ENCODE peak calls at places on chromosome 4, in four cellular contexts. W is body of pancreas, Q is dorsolateral prefrontal cortex, V is MM.1S. U is an unnamed sample.

GRCh38 chr4:24067781-24068193 is 177.9 kb upstream of the PPARGC1A start:
- DNase-seq in W (peak), Q (no peak), V (no peak), U (no peak)

GRCh38 chr4:135065366-135065765 is 863.8 kb upstream of the PABPC4L start:
- DNase-seq in W (no peak), Q (no peak), V (no peak), U (no peak)

GRCh38 chr4:4481394-4482000 is 60.4 kb downstream of the STX18 start:
- DNase-seq in W (no peak), Q (no peak), V (no peak), U (no peak)

GRCh38 chr4:139668658-139669201 is 3.1 kb downstream of the MGST2 start:
- DNase-seq in W (no peak), Q (no peak), V (no peak), U (no peak)

GRCh38 chr4:150862829-150863228 is 152.3 kb downstream of the LRBA start:
- DNase-seq in W (no peak), Q (no peak), V (peak), U (no peak)

GRCh38 chr4:88802138-88802537 is 104.5 kb upstream of the NAP1L5 start:
- DNase-seq in W (no peak), Q (no peak), V (no peak), U (no peak)

GRCh38 chr4:61851126-61851525 is 651.0 kb downstream of the ADGRL3 start:
- DNase-seq in W (no peak), Q (no peak), V (no peak), U (no peak)

GRCh38 chr4:149465941-149466340 is 349.7 kb downstream of the IQCM start:
- DNase-seq in W (no peak), Q (no peak), V (no peak), U (no peak)

GRCh38 chr4:84971319-84971932 is 4.9 kb upstream of the WDFY3 start:
- DNase-seq in W (no peak), Q (no peak), V (peak), U (no peak)

GRCh38 chr4:68865178-68865638 is 49.4 kb downstream of the UGT2B10 start:
- DNase-seq in W (peak), Q (no peak), V (no peak), U (no peak)

GRCh38 chr4:79198886-79199591 is 126.8 kb downstream of the NAA11 start:
- DNase-seq in W (no peak), Q (no peak), V (no peak), U (no peak)

GRCh38 chr4:183906736-183907651 is 1.9 kb downstream of the STOX2 start:
- DNase-seq in W (peak), Q (peak), V (no peak), U (no peak)

GRCh38 chr4:19346636-19347035 is 905.1 kb upstream of the SLIT2 start:
- DNase-seq in W (no peak), Q (no peak), V (no peak), U (no peak)

GRCh38 chr4:99723555-99724450 is 66.2 kb upstream of the C4orf54 start:
- DNase-seq in W (peak), Q (no peak), V (no peak), U (no peak)

GRCh38 chr4:52102587-52102986 is 51.5 kb downstream of the SPATA18 start:
- DNase-seq in W (no peak), Q (no peak), V (no peak), U (no peak)

GRCh38 chr4:139763205-139763604 is 97.6 kb downstream of the MGST2 start:
- DNase-seq in W (no peak), Q (no peak), V (no peak), U (no peak)

GRCh38 chr4:41102360-41103092 is 111.8 kb downstream of the APBB2 start:
- DNase-seq in W (no peak), Q (no peak), V (no peak), U (no peak)

GRCh38 chr4:83625807-83626206 is 89.9 kb downstream of the GPAT3 start:
- DNase-seq in W (no peak), Q (no peak), V (no peak), U (no peak)

GRCh38 chr4:21699437-21699836 is 249.1 kb downstream of the KCNIP4 start:
- DNase-seq in W (no peak), Q (no peak), V (no peak), U (no peak)

GRCh38 chr4:77834403-77834802 is 15.2 kb upstream of the CNOT6L start:
- DNase-seq in W (no peak), Q (no peak), V (no peak), U (no peak)

GRCh38 chr4:76799139-76799538 is 98.8 kb downstream of the SOWAHB start:
- DNase-seq in W (no peak), Q (no peak), V (no peak), U (no peak)

GRCh38 chr4:119132306-119132705 is 3.3 kb upstream of the MYOZ2 start:
- DNase-seq in W (no peak), Q (no peak), V (no peak), U (no peak)

GRCh38 chr4:37757121-37757520 is 69.4 kb upstream of the PGM2 start:
- DNase-seq in W (no peak), Q (no peak), V (no peak), U (no peak)

GRCh38 chr4:53905281-53905934 is 159.0 kb downstream of the CHIC2 start:
- DNase-seq in W (no peak), Q (no peak), V (no peak), U (no peak)
- H3K4me3 ChIP-seq in W (no peak), Q (no peak), V (no peak), U (no peak)

GRCh38 chr4:55543858-55544257 is 2.9 kb downstream of the CLOCK start:
- DNase-seq in W (no peak), Q (no peak), V (no peak), U (no peak)
- TF ChIP-seq CTCF in W (no peak), Q (no peak), V (no peak), U (no peak)

GRCh38 chr4:162645381-162645780 is 481.6 kb upstream of the FSTL5 start:
- DNase-seq in W (no peak), Q (no peak), V (no peak), U (no peak)
- H3K4me3 ChIP-seq in W (no peak), Q (no peak), V (no peak), U (no peak)

GRCh38 chr4:182309877-182310276 is 66.7 kb downstream of the TENM3 start:
- DNase-seq in W (no peak), Q (no peak), V (no peak), U (no peak)

GRCh38 chr4:182307746-182308145 is 64.5 kb downstream of the TENM3 start:
- DNase-seq in W (peak), Q (no peak), V (no peak), U (no peak)

GRCh38 chr4:182310316-182310715 is 67.1 kb downstream of the TENM3 start:
- DNase-seq in W (no peak), Q (no peak), V (no peak), U (no peak)

GRCh38 chr4:182303847-182304246 is 60.6 kb downstream of the TENM3 start:
- DNase-seq in W (no peak), Q (no peak), V (no peak), U (no peak)

DNA sequence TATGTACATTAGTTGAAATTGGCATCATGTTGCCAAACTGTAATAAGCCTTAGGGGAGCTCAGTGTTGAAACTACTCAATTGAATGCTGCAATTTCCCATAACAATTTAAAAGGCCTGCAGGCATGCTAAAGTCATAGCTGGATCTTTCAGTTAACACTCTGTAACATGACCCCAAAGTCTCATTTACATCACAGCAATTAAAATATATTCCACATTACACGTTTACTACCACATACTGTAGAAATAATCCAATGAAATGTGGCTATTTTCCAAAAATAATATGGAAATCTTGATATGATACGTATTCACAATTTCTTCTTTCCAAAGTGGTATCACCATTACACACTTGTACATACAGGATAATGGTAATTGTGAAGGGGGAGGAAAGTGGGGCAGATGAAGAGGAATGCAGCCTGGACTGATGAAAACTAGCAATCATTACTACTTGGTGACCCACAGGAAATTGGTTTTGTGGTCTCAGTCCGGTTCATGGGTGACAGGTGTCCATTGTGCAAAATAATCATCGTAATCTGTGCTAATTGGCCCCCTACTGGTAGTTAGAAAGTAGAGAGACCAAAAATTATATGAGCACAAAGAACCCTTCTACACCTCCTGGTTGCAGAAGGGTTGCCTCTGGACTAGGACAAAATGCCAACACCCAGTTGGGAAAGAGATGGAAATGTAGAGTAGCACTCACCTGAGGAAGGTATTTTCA is 63.7 kb downstream of the TENM3 start:
- DNase-seq in W (no peak), Q (no peak), V (no peak), U (no peak)
- TF ChIP-seq CTCF in W (no peak), Q (no peak), V (peak), U (peak)

GRCh38 chr4:1797861-1798529 is 4.9 kb downstream of the FGFR3 start:
- DNase-seq in W (no peak), Q (peak), V (no peak), U (no peak)

GRCh38 chr4:1795304-1796195 is 2.5 kb downstream of the FGFR3 start:
- DNase-seq in W (peak), Q (no peak), V (no peak), U (no peak)

GRCh38 chr4:1794809-1795303 is 1.8 kb downstream of the FGFR3 start:
- DNase-seq in W (no peak), Q (no peak), V (no peak), U (no peak)

GRCh38 chr4:1797298-1797860 is 4.3 kb downstream of the FGFR3 start:
- DNase-seq in W (no peak), Q (no peak), V (no peak), U (no peak)

DNA sequence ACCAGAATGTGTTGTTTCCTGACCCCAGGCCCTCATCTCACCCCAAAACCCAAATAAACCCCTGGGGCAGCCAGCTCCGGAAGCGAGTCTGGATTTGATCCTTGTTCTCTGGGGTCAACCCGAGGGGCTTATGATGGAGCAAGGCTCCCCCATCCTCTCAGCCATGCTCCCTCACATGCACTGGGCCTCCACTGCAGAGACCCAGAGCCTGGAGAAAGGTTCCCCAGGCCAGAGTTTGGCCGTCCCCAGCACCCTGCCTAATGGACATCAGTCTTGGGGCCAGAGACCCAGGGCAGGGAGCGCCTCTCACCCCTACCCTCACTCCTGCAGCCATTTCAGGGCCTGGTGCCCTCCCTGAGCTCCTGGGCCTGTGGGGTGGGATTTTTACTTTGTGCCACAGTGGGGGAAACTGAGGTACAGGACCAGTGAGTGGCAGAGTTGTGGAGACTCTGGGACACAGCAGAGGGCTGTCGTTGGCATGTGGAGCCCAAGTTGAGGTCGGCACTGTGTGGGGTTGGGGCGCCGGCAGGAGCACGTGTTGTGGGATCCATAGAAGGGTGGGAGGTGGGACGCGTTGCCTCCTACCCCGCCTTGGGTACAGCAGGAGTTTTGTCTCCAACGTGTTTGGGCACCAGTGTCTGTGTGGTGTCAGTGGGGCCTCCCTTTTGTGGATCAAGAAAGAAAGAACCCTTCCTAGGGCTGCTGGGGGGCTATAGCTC is 3.6 kb downstream of the FGFR3 start:
- DNase-seq in W (no peak), Q (no peak), V (no peak), U (no peak)
- H3K4me3 ChIP-seq in W (no peak), Q (no peak), V (no peak), U (no peak)

GRCh38 chr4:73523126-73523525 is 41.6 kb downstream of the AFM start:
- DNase-seq in W (no peak), Q (no peak), V (no peak), U (no peak)

GRCh38 chr4:73518340-73518739 is 36.8 kb downstream of the AFM start:
- DNase-seq in W (no peak), Q (no peak), V (no peak), U (no peak)

GRCh38 chr4:73525611-73526010 is 44.1 kb downstream of the AFM start:
- DNase-seq in W (no peak), Q (no peak), V (no peak), U (no peak)

DNA sequence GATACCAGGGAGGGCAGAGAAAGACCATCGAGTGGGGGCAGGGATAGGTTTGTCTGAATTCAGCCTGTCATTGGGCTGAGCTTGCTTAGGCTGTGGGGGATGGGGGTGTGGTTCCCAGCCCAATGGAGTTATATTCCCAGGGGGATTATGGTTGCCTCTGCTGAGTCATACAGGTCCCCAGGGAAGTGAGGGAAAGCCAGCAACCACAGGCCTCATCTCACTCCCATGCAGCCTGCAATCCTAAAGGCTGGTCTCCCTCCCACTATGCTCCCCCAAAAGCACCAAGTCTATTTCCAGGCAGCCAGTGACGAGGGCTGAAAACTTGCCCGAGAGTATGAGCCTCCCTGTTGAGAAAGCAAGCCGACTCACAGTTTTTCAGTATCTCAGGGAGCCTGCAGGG is 39.3 kb downstream of the AFM start:
- DNase-seq in W (no peak), Q (no peak), V (no peak), U (no peak)
- TF ChIP-seq CTCF in W (no peak), Q (no peak), V (no peak), U (no peak)

GRCh38 chr4:153222790-153223417 is 18.7 kb downstream of the TRIM2 start:
- DNase-seq in W (peak), Q (peak), V (peak), U (no peak)
- H3K4me3 ChIP-seq in W (peak), Q (peak), V (peak), U (peak)

U was measured in GM12864.